ENCODE peak calls at places on chromosomes 2 and 18, in seven cellular contexts. One of them, this sample, is unnamed. For H4K20me1, the result is how much of the 10 kb centered on the place peaks cover.

GRCh38 chr2:206939340-206939739 is at the start of gene CPO:
- DNase-seq in neural progenitor cell: no peak
- DNase-seq in OCI-LY7: no peak
- DNase-seq in HCT116: no peak
- DNase-seq in GM23338: no peak
- DNase-seq in SK-N-SH: no peak
- DNase-seq in GM23248: no peak
- DNase-seq in this sample: no peak

GRCh38 chr2:217616936-217617335 is 385.9 kb downstream of the TNS1 start:
- DNase-seq in neural progenitor cell: no peak
- DNase-seq in OCI-LY7: no peak
- DNase-seq in HCT116: no peak
- DNase-seq in GM23338: no peak
- DNase-seq in SK-N-SH: no peak
- DNase-seq in GM23248: peak
- DNase-seq in this sample: no peak

GRCh38 chr2:160878622-160879021 is 281.6 kb upstream of the TANK start:
- DNase-seq in neural progenitor cell: peak
- DNase-seq in OCI-LY7: no peak
- DNase-seq in HCT116: no peak
- DNase-seq in GM23338: no peak
- DNase-seq in SK-N-SH: no peak
- DNase-seq in GM23248: no peak
- DNase-seq in this sample: no peak

GRCh38 chr2:85772841-85773491 is 19.2 kb downstream of the ATOH8 start:
- DNase-seq in neural progenitor cell: no peak
- DNase-seq in OCI-LY7: no peak
- DNase-seq in HCT116: no peak
- DNase-seq in GM23338: no peak
- DNase-seq in SK-N-SH: peak
- DNase-seq in GM23248: peak
- DNase-seq in this sample: no peak

GRCh38 chr2:64202206-64202864 is 58.1 kb upstream of the PELI1 start:
- DNase-seq in neural progenitor cell: no peak
- DNase-seq in OCI-LY7: no peak
- DNase-seq in HCT116: no peak
- DNase-seq in GM23338: peak
- DNase-seq in SK-N-SH: no peak
- DNase-seq in GM23248: peak
- DNase-seq in this sample: peak

GRCh38 chr2:38592951-38593350 is 9.8 kb downstream of the HNRNPLL start:
- DNase-seq in neural progenitor cell: no peak
- DNase-seq in OCI-LY7: no peak
- DNase-seq in HCT116: no peak
- DNase-seq in GM23338: no peak
- DNase-seq in SK-N-SH: no peak
- DNase-seq in GM23248: peak
- DNase-seq in this sample: no peak

GRCh38 chr18:79849328-79850207 is 51.8 kb downstream of the KCNG2 start:
- DNase-seq in neural progenitor cell: no peak
- DNase-seq in OCI-LY7: no peak
- DNase-seq in HCT116: no peak
- DNase-seq in GM23338: no peak
- DNase-seq in SK-N-SH: no peak
- DNase-seq in GM23248: no peak
- DNase-seq in this sample: no peak

GRCh38 chr2:27095745-27096651 is 9.4 kb downstream of the KHK start:
- DNase-seq in neural progenitor cell: peak
- DNase-seq in OCI-LY7: peak
- DNase-seq in HCT116: no peak
- DNase-seq in GM23338: peak
- DNase-seq in SK-N-SH: peak
- DNase-seq in GM23248: peak
- DNase-seq in this sample: peak

GRCh38 chr2:63975437-63976124 is 43.6 kb downstream of the VPS54 start:
- DNase-seq in neural progenitor cell: no peak
- DNase-seq in OCI-LY7: no peak
- DNase-seq in HCT116: no peak
- DNase-seq in GM23338: no peak
- DNase-seq in SK-N-SH: no peak
- DNase-seq in GM23248: no peak
- DNase-seq in this sample: no peak

GRCh38 chr2:32863803-32864202 is 83.0 kb upstream of the LTBP1 start:
- DNase-seq in neural progenitor cell: no peak
- DNase-seq in OCI-LY7: no peak
- DNase-seq in HCT116: no peak
- DNase-seq in GM23338: no peak
- DNase-seq in SK-N-SH: no peak
- DNase-seq in GM23248: peak
- DNase-seq in this sample: no peak

GRCh38 chr2:20611077-20611843 is 39.6 kb downstream of the HS1BP3 start:
- DNase-seq in neural progenitor cell: no peak
- DNase-seq in OCI-LY7: no peak
- DNase-seq in HCT116: no peak
- DNase-seq in GM23338: peak
- DNase-seq in SK-N-SH: no peak
- DNase-seq in GM23248: no peak
- DNase-seq in this sample: peak

GRCh38 chr2:142112648-142113278 is 18.1 kb downstream of the LRP1B start:
- DNase-seq in neural progenitor cell: no peak
- DNase-seq in OCI-LY7: no peak
- DNase-seq in HCT116: peak
- DNase-seq in GM23338: peak
- DNase-seq in SK-N-SH: no peak
- DNase-seq in GM23248: peak
- DNase-seq in this sample: no peak

GRCh38 chr2:220959391-220959802 is 612.7 kb downstream of the EPHA4 start:
- DNase-seq in neural progenitor cell: no peak
- DNase-seq in OCI-LY7: no peak
- DNase-seq in HCT116: no peak
- DNase-seq in GM23338: no peak
- DNase-seq in SK-N-SH: no peak
- DNase-seq in GM23248: no peak
- DNase-seq in this sample: peak

GRCh38 chr18:49812321-49813070 is 837 bp downstream of the ACAA2 start:
- DNase-seq in neural progenitor cell: no peak
- DNase-seq in OCI-LY7: no peak
- DNase-seq in HCT116: no peak
- DNase-seq in GM23338: no peak
- DNase-seq in SK-N-SH: peak
- DNase-seq in GM23248: peak
- DNase-seq in this sample: no peak

GRCh38 chr2:20507166-20507692 is 60.4 kb downstream of the RHOB start:
- DNase-seq in neural progenitor cell: no peak
- DNase-seq in OCI-LY7: peak
- DNase-seq in HCT116: no peak
- DNase-seq in GM23338: no peak
- DNase-seq in SK-N-SH: no peak
- DNase-seq in GM23248: peak
- DNase-seq in this sample: no peak

GRCh38 chr18:3481696-3482210 is 31.8 kb downstream of the TGIF1 start:
- DNase-seq in neural progenitor cell: peak
- DNase-seq in OCI-LY7: peak
- DNase-seq in HCT116: peak
- DNase-seq in GM23338: peak
- DNase-seq in SK-N-SH: peak
- DNase-seq in GM23248: peak
- DNase-seq in this sample: peak

GRCh38 chr2:145273840-145274239 is 753.9 kb upstream of the ZEB2 start:
- DNase-seq in neural progenitor cell: no peak
- DNase-seq in OCI-LY7: no peak
- DNase-seq in HCT116: peak
- DNase-seq in GM23338: no peak
- DNase-seq in SK-N-SH: no peak
- DNase-seq in GM23248: peak
- DNase-seq in this sample: no peak

GRCh38 chr2:41907716-41908328 is 140.0 kb upstream of the PKDCC start:
- DNase-seq in neural progenitor cell: no peak
- DNase-seq in OCI-LY7: no peak
- DNase-seq in HCT116: no peak
- DNase-seq in GM23338: no peak
- DNase-seq in SK-N-SH: no peak
- DNase-seq in GM23248: peak
- DNase-seq in this sample: peak

GRCh38 chr18:31447530-31448191 is at the start of gene DSG3:
- DNase-seq in neural progenitor cell: peak
- DNase-seq in OCI-LY7: no peak
- DNase-seq in HCT116: no peak
- DNase-seq in GM23338: peak
- DNase-seq in SK-N-SH: no peak
- DNase-seq in GM23248: no peak
- DNase-seq in this sample: no peak

GRCh38 chr2:151241224-151241623 is 20.4 kb downstream of the RBM43 start:
- DNase-seq in neural progenitor cell: no peak
- DNase-seq in OCI-LY7: no peak
- DNase-seq in HCT116: no peak
- DNase-seq in GM23338: no peak
- DNase-seq in SK-N-SH: no peak
- DNase-seq in GM23248: peak
- DNase-seq in this sample: no peak

GRCh38 chr2:6557737-6558136 is 308.0 kb downstream of the CMPK2 start:
- DNase-seq in neural progenitor cell: no peak
- DNase-seq in OCI-LY7: no peak
- DNase-seq in HCT116: no peak
- DNase-seq in GM23338: no peak
- DNase-seq in SK-N-SH: no peak
- DNase-seq in GM23248: no peak
- DNase-seq in this sample: no peak

GRCh38 chr2:6554403-6554802 is 311.3 kb downstream of the CMPK2 start:
- DNase-seq in neural progenitor cell: no peak
- DNase-seq in OCI-LY7: no peak
- DNase-seq in HCT116: no peak
- DNase-seq in GM23338: no peak
- DNase-seq in SK-N-SH: no peak
- DNase-seq in GM23248: no peak
- DNase-seq in this sample: no peak

DNA sequence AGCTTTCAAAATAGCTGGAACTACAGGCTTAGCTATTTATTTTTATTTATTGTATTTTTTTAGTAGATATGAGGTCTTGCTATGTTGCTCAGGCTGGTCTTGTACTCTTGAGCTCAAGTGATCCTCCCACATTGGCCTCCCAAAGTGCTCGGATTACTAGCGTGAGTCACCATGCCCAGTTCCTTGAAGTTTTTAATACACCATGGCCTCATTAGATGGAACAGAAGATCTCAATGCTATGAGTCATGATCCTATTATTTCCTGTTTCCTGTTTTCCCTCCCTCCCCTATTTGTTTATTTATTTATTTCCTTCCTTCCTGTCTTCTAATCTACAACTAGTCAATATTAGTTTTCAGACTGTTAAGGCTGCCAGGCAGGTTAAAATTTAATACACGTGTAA is 309.0 kb downstream of the CMPK2 start:
- DNase-seq in neural progenitor cell: no peak
- DNase-seq in OCI-LY7: no peak
- DNase-seq in HCT116: peak
- DNase-seq in GM23338: no peak
- DNase-seq in SK-N-SH: no peak
- DNase-seq in GM23248: peak
- DNase-seq in this sample: peak
- TF ChIP-seq EZH2phosphoT487 in neural progenitor cell: no peak
- TF ChIP-seq EZH2phosphoT487 in OCI-LY7: no peak
- TF ChIP-seq EZH2phosphoT487 in HCT116: no peak
- TF ChIP-seq EZH2phosphoT487 in GM23338: no peak
- TF ChIP-seq EZH2phosphoT487 in SK-N-SH: no peak
- TF ChIP-seq EZH2phosphoT487 in GM23248: no peak
- TF ChIP-seq EZH2phosphoT487 in this sample: no peak

DNA sequence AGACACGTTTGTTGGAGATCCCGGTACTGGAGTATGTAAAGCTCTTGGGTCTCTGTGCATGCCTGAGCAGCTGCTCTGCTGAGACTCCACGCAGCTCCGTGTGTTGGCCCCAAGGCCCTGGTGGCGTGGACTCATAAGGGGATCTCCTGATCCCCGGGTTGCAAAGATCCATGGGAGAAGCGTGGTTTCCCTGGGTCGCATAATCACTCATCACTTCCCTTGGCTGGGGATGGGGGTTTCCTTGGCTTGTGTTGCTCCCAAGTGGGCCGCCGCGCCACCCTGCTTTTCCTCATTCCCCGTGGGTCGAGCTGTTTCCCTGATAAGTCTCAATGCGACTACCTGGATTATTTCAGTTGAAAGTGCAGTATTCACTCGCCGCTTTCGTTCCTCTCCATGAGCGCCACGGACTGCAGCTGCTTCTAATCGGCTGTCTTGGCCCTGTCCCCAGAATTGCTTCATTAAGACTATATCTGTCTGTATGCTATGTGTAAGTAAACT is 76.0 kb downstream of the EPC2 start:
- DNase-seq in neural progenitor cell: no peak
- DNase-seq in OCI-LY7: no peak
- DNase-seq in HCT116: no peak
- DNase-seq in GM23338: peak
- DNase-seq in SK-N-SH: peak
- DNase-seq in GM23248: peak
- DNase-seq in this sample: peak
- H4K20me1 ChIP-seq in neural progenitor cell: under half
- H4K20me1 ChIP-seq in OCI-LY7: under half
- H4K20me1 ChIP-seq in HCT116: under half
- H4K20me1 ChIP-seq in GM23338: under half
- H4K20me1 ChIP-seq in SK-N-SH: half or more
- H4K20me1 ChIP-seq in GM23248: under half
- H4K20me1 ChIP-seq in this sample: half or more

DNA sequence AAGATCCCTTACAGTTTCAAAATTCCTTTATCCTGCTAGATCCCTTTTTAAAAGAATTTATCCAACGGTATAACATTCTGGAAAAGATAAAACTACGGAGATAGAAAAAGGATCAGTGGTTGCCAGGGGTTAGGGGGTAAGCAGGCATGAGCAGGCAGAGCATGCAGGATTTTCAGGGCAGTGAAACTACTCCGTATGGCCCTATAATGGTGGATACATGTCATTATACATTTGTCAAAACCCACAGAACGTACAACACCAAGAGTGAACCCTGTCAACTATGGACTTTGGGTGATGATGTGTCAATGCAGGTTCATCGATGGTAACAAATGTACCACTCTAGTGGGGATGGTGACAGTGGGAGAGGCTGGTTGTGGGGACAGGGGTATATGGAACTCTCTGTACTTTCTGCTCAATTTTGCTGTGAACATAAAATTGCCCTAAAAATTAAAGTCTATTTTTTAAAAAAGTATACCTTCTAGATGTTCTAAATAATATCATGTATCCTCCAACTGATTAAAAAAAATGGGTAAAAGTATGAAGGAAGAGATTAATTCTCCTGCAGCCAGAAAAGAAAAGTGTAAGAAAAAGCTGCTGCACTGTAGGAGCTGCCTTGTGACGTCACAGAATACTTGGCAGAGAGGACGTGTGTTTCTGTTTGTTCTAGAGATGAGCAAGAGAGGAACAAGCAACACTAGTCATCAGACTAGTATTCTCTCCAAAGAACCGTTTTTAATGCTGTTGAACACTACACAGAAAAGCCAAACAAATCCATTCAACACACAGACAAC is 23.6 kb downstream of the ANKRD44 start:
- DNase-seq in neural progenitor cell: no peak
- DNase-seq in OCI-LY7: peak
- DNase-seq in HCT116: no peak
- DNase-seq in GM23338: no peak
- DNase-seq in SK-N-SH: no peak
- DNase-seq in GM23248: peak
- DNase-seq in this sample: peak
- TF ChIP-seq EZH2phosphoT487 in neural progenitor cell: no peak
- TF ChIP-seq EZH2phosphoT487 in OCI-LY7: no peak
- TF ChIP-seq EZH2phosphoT487 in HCT116: no peak
- TF ChIP-seq EZH2phosphoT487 in GM23338: no peak
- TF ChIP-seq EZH2phosphoT487 in SK-N-SH: no peak
- TF ChIP-seq EZH2phosphoT487 in GM23248: no peak
- TF ChIP-seq EZH2phosphoT487 in this sample: no peak

GRCh38 chr2:14806567-14807077 is 174.1 kb downstream of the LRATD1 start:
- DNase-seq in neural progenitor cell: no peak
- DNase-seq in OCI-LY7: no peak
- DNase-seq in HCT116: no peak
- DNase-seq in GM23338: no peak
- DNase-seq in SK-N-SH: no peak
- DNase-seq in GM23248: peak
- DNase-seq in this sample: no peak
- H4K20me1 ChIP-seq in neural progenitor cell: under half
- H4K20me1 ChIP-seq in OCI-LY7: under half
- H4K20me1 ChIP-seq in HCT116: under half
- H4K20me1 ChIP-seq in GM23338: under half
- H4K20me1 ChIP-seq in SK-N-SH: under half
- H4K20me1 ChIP-seq in GM23248: under half
- H4K20me1 ChIP-seq in this sample: under half

This sample was measured in hepatocyte.